ENCODE peak calls at places on chromosome 16, in five cellular contexts. One of them, this sample, is unnamed.

GRCh38 chr16:83389751-83390150 is 418.0 kb upstream of the HSBP1 start:
- DNase-seq in GM23338: no peak
- DNase-seq in pancreas: no peak
- DNase-seq in epithelial cell of esophagus: no peak
- DNase-seq in fibroblast of lung: peak; percentile 69
- DNase-seq in this sample: no peak

GRCh38 chr16:16105646-16106045 is 117.6 kb downstream of the ABCC6 start:
- DNase-seq in fibroblast of lung: no peak
- DNase-seq in epithelial cell of esophagus: no peak
- DNase-seq in pancreas: no peak
- DNase-seq in GM23338: no peak
- DNase-seq in this sample: no peak

GRCh38 chr16:10083301-10083700 is 98.9 kb downstream of the GRIN2A start:
- DNase-seq in fibroblast of lung: no peak
- DNase-seq in GM23338: no peak
- DNase-seq in pancreas: no peak
- DNase-seq in epithelial cell of esophagus: no peak
- DNase-seq in this sample: no peak

GRCh38 chr16:62254847-62255246 is 218.6 kb upstream of the CDH8 start:
- DNase-seq in epithelial cell of esophagus: peak; percentile 68
- DNase-seq in fibroblast of lung: no peak
- DNase-seq in GM23338: no peak
- DNase-seq in pancreas: no peak
- DNase-seq in this sample: no peak

GRCh38 chr16:8866118-8866883 is 2.5 kb downstream of the CARHSP1 start:
- DNase-seq in epithelial cell of esophagus: no peak
- DNase-seq in fibroblast of lung: peak; percentile 31
- DNase-seq in GM23338: peak; percentile 97
- DNase-seq in pancreas: no peak
- DNase-seq in this sample: peak; percentile 34

GRCh38 chr16:87380875-87381274 is 2.7 kb downstream of the FBXO31 start:
- DNase-seq in fibroblast of lung: peak; percentile 23
- DNase-seq in epithelial cell of esophagus: no peak
- DNase-seq in pancreas: no peak
- DNase-seq in GM23338: no peak
- DNase-seq in this sample: peak; percentile 53

GRCh38 chr16:1940273-1941161 is 2.5 kb downstream of the MSRB1 start:
- DNase-seq in pancreas: peak; percentile 90
- DNase-seq in epithelial cell of esophagus: no peak
- DNase-seq in fibroblast of lung: no peak
- DNase-seq in GM23338: no peak
- DNase-seq in this sample: no peak

GRCh38 chr16:50313596-50314483 is 47.5 kb downstream of the ADCY7 start:
- DNase-seq in fibroblast of lung: peak; percentile 76
- DNase-seq in GM23338: no peak
- DNase-seq in epithelial cell of esophagus: peak; percentile 41
- DNase-seq in pancreas: no peak
- DNase-seq in this sample: peak; percentile 76

GRCh38 chr16:49158029-49158642 is 123.5 kb downstream of the CBLN1 start:
- DNase-seq in GM23338: peak; percentile 87
- DNase-seq in epithelial cell of esophagus: peak; percentile 76
- DNase-seq in fibroblast of lung: peak; percentile 4
- DNase-seq in pancreas: no peak
- DNase-seq in this sample: peak; percentile 17

GRCh38 chr16:27313422-27314160 is at the start of gene IL4R:
- DNase-seq in pancreas: peak; percentile 72
- DNase-seq in fibroblast of lung: peak; percentile 75
- DNase-seq in GM23338: peak; percentile 68
- DNase-seq in epithelial cell of esophagus: peak; percentile 49
- DNase-seq in this sample: peak; percentile 83

GRCh38 chr16:30078744-30079143 is 3.0 kb downstream of the PPP4C start:
- DNase-seq in pancreas: no peak
- DNase-seq in epithelial cell of esophagus: no peak
- DNase-seq in GM23338: no peak
- DNase-seq in fibroblast of lung: no peak
- DNase-seq in this sample: no peak

GRCh38 chr16:57531635-57532220 is 4.6 kb downstream of the CCDC102A start:
- DNase-seq in epithelial cell of esophagus: no peak
- DNase-seq in fibroblast of lung: no peak
- DNase-seq in pancreas: no peak
- DNase-seq in GM23338: no peak
- DNase-seq in this sample: no peak

GRCh38 chr16:50324345-50324744 is 44.4 kb downstream of the BRD7 start:
- DNase-seq in fibroblast of lung: no peak
- DNase-seq in pancreas: no peak
- DNase-seq in GM23338: no peak
- DNase-seq in epithelial cell of esophagus: no peak
- DNase-seq in this sample: no peak

GRCh38 chr16:84810518-84811273 is 9.1 kb upstream of the CRISPLD2 start:
- DNase-seq in pancreas: no peak
- DNase-seq in GM23338: no peak
- DNase-seq in epithelial cell of esophagus: no peak
- DNase-seq in fibroblast of lung: peak; percentile 85
- DNase-seq in this sample: peak; percentile 95

GRCh38 chr16:59342669-59343068 is 608.6 kb upstream of the GOT2 start:
- DNase-seq in pancreas: no peak
- DNase-seq in GM23338: peak; percentile 57
- DNase-seq in epithelial cell of esophagus: peak; percentile 21
- DNase-seq in fibroblast of lung: peak; percentile 2
- DNase-seq in this sample: no peak

GRCh38 chr16:51049678-51050378 is 101.2 kb downstream of the SALL1 start:
- DNase-seq in pancreas: no peak
- DNase-seq in GM23338: peak; percentile 25
- DNase-seq in fibroblast of lung: no peak
- DNase-seq in epithelial cell of esophagus: no peak
- DNase-seq in this sample: no peak

GRCh38 chr16:49826515-49826914 is 29.4 kb downstream of the ZNF423 start:
- DNase-seq in fibroblast of lung: no peak
- DNase-seq in GM23338: no peak
- DNase-seq in epithelial cell of esophagus: no peak
- DNase-seq in pancreas: no peak
- DNase-seq in this sample: no peak

GRCh38 chr16:51636913-51637743 is 486.1 kb upstream of the SALL1 start:
- DNase-seq in fibroblast of lung: no peak
- DNase-seq in GM23338: peak; percentile 91
- DNase-seq in pancreas: no peak
- DNase-seq in epithelial cell of esophagus: peak; percentile 95
- DNase-seq in this sample: peak; percentile 43

GRCh38 chr16:15690296-15690695 is 40.3 kb downstream of the NDE1 start:
- DNase-seq in GM23338: no peak
- DNase-seq in pancreas: no peak
- DNase-seq in epithelial cell of esophagus: no peak
- DNase-seq in fibroblast of lung: peak; percentile 52
- DNase-seq in this sample: peak; percentile 37

GRCh38 chr16:57409870-57410585 is 5.5 kb downstream of the CCL17 start:
- DNase-seq in pancreas: no peak
- DNase-seq in fibroblast of lung: no peak
- DNase-seq in epithelial cell of esophagus: peak; percentile 42
- DNase-seq in GM23338: no peak
- DNase-seq in this sample: no peak

GRCh38 chr16:85878875-85879274 is 20.1 kb upstream of the IRF8 start:
- DNase-seq in fibroblast of lung: peak; percentile 69
- DNase-seq in pancreas: no peak
- DNase-seq in epithelial cell of esophagus: peak; percentile 48
- DNase-seq in GM23338: peak; percentile 17
- DNase-seq in this sample: peak; percentile 57

GRCh38 chr16:4880006-4880580 is 32.8 kb downstream of the UBN1 start:
- DNase-seq in fibroblast of lung: no peak
- DNase-seq in pancreas: no peak
- DNase-seq in epithelial cell of esophagus: no peak
- DNase-seq in GM23338: no peak
- DNase-seq in this sample: no peak

GRCh38 chr16:24309222-24309905 is 53.2 kb downstream of the CACNG3 start:
- DNase-seq in epithelial cell of esophagus: peak; percentile 26
- DNase-seq in pancreas: peak; percentile 63
- DNase-seq in GM23338: no peak
- DNase-seq in fibroblast of lung: peak; percentile 67
- DNase-seq in this sample: peak; percentile 25

GRCh38 chr16:72455743-72456659 is 284.0 kb upstream of the PMFBP1 start:
- DNase-seq in fibroblast of lung: no peak
- DNase-seq in GM23338: no peak
- DNase-seq in pancreas: peak; percentile 13
- DNase-seq in epithelial cell of esophagus: peak; percentile 58
- DNase-seq in this sample: no peak

GRCh38 chr16:28977703-28978641 is 3.4 kb downstream of the SPNS1 start:
- DNase-seq in pancreas: no peak
- DNase-seq in GM23338: peak; percentile 81
- DNase-seq in epithelial cell of esophagus: peak; percentile 32
- DNase-seq in fibroblast of lung: no peak
- DNase-seq in this sample: no peak

DNA sequence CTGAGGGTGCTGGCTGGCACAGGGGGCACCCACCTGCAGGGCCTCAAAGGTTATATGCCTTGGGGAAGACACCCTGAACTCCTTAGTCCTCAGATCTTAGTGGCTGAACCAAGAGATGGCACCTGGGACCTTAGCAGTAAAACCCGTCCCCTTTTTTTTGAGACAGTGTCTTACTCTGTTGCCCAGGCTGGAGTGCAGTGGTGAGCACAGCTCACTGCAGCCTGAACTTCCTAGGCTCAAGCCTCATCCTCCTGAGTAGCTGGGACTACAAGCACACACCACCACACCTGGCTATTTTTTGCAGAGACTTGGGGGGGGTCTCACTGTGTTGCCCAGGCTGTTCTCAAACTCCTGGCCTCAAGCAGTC is 237.2 kb downstream of the MRTFB start:
- DNase-seq in fibroblast of lung: no peak
- DNase-seq in GM23338: no peak
- DNase-seq in epithelial cell of esophagus: no peak
- DNase-seq in pancreas: peak; percentile 31
- DNase-seq in this sample: no peak
- H3K4me3 ChIP-seq in fibroblast of lung: no peak overlapping the region
- H3K4me3 ChIP-seq in GM23338: no peak overlapping the region
- H3K4me3 ChIP-seq in epithelial cell of esophagus: no peak overlapping the region
- H3K4me3 ChIP-seq in pancreas: no peak overlapping the region
- H3K4me3 ChIP-seq in this sample: no peak overlapping the region

GRCh38 chr16:78002915-78003538 is 19.3 kb upstream of the CLEC3A start:
- DNase-seq in fibroblast of lung: peak; percentile 83
- DNase-seq in pancreas: peak; percentile 80
- DNase-seq in GM23338: peak; percentile 98
- DNase-seq in epithelial cell of esophagus: peak; percentile 79
- DNase-seq in this sample: peak; percentile 87
- TF ChIP-seq CTCF in fibroblast of lung: peak; percentile 67
- TF ChIP-seq CTCF in pancreas: peak; percentile 66
- TF ChIP-seq CTCF in GM23338: peak; percentile 97
- TF ChIP-seq CTCF in epithelial cell of esophagus: peak; percentile 66
- TF ChIP-seq CTCF in this sample: peak; percentile 82

GRCh38 chr16:88533945-88534641 is 36.1 kb upstream of the ZC3H18 start:
- DNase-seq in epithelial cell of esophagus: peak; percentile 73
- DNase-seq in fibroblast of lung: peak; percentile 48
- DNase-seq in GM23338: peak; percentile 81
- DNase-seq in pancreas: peak; percentile 55
- DNase-seq in this sample: peak; percentile 38

GRCh38 chr16:88531931-88532433 is 38.2 kb upstream of the ZC3H18 start:
- DNase-seq in fibroblast of lung: no peak
- DNase-seq in pancreas: peak; percentile 38
- DNase-seq in epithelial cell of esophagus: no peak
- DNase-seq in GM23338: no peak
- DNase-seq in this sample: no peak

GRCh38 chr16:88531346-88531745 is 38.9 kb upstream of the ZC3H18 start:
- DNase-seq in GM23338: no peak
- DNase-seq in pancreas: no peak
- DNase-seq in epithelial cell of esophagus: no peak
- DNase-seq in fibroblast of lung: no peak
- DNase-seq in this sample: no peak

GRCh38 chr16:88533381-88533831 is 36.8 kb upstream of the ZC3H18 start:
- DNase-seq in fibroblast of lung: peak; percentile 58
- DNase-seq in GM23338: peak; percentile 63
- DNase-seq in pancreas: peak; percentile 34
- DNase-seq in epithelial cell of esophagus: peak; percentile 39
- DNase-seq in this sample: peak; percentile 31

DNA sequence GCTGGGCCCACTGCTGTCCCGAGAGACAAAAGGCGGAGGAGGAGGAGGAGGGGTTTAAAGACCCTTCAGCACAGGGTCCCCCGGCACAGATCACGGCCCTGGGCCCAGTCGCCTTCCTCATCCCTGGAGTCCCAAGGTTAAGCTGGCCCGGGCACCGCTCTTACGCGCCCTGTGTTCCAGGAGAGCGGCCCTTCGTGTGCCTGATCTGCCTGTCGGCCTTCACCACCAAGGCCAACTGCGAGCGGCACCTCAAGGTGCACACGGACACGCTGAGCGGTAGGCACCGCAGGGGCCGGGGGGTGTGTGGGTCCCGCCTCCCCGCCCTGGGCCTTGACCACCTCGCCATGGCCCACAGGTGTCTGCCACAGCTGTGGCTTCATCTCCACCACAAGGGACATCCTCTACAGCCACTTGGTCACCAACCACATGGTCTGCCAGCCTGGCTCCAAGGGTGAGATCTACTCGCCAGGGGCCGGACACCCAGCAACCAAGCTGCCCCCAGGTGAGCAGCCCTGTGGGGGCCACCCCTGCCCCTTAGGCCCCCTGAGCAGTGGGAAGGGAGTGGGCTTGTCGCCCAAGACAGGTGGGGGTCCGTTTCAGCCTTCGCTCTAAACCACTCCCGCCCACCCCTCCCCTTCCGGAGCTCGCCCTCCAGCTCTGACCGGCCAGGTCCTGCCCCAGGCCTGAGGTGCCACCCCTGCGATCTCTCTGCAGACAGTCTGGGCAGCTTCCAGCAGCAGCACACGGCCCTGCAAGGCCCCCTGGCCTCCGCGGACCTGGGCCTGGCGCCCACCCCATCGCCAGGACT is 37.6 kb upstream of the ZC3H18 start:
- DNase-seq in epithelial cell of esophagus: no peak
- DNase-seq in GM23338: no peak
- DNase-seq in fibroblast of lung: no peak
- DNase-seq in pancreas: peak; percentile 38
- DNase-seq in this sample: no peak
- H3K4me3 ChIP-seq in epithelial cell of esophagus: no peak overlapping the region
- H3K4me3 ChIP-seq in GM23338: peak overlapping the region; percentile 57
- H3K4me3 ChIP-seq in fibroblast of lung: peak overlapping the region; percentile 46
- H3K4me3 ChIP-seq in pancreas: no peak overlapping the region
- H3K4me3 ChIP-seq in this sample: no peak overlapping the region

DNA sequence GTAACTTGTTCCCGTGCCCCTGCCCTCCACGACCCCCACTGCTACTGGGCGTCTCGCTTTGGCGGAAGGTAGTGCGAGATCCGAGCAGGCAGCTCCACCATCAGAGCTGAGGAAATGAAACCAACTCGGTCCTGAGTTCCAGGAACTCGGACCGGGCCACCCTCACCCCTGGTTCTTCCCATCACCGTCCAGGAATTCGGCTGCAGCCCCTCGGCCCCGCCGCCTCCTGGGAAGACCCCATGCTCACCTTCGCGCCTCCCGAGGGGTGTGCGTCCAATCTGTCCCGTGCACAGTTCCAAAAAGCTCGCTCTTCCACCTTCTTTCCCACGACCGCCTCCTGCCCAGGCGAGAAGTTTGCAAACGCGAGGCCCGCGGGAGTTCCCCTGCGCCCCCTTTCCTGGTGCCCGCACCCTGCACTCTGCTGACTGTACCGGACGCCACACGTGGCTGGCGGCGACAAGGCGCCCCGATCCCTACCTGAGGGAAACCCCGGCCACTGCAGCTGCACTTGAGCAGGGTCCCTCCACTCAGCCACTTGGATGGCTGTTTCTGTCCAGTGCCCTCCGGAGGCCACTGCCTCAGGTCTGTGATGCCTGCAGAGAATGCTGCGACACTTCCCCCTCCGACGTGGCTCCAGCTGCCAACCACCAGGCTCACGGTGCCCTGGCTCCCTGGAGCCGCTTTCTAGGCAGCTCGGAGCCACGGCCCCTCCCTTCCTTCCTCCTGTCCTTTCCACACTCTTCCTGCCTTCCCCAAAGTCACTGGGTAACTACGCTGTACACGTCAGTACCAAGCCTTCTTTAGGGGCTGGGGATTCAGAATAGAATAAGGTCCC is at the start of gene MLKL:
- DNase-seq in fibroblast of lung: peak; percentile 54
- DNase-seq in epithelial cell of esophagus: peak; percentile 62
- DNase-seq in pancreas: peak; percentile 66
- DNase-seq in GM23338: peak; percentile 77
- DNase-seq in this sample: peak; percentile 55
- TF ChIP-seq CTCF in fibroblast of lung: no peak
- TF ChIP-seq CTCF in epithelial cell of esophagus: no peak
- TF ChIP-seq CTCF in pancreas: no peak
- TF ChIP-seq CTCF in GM23338: peak; percentile 7
- TF ChIP-seq CTCF in this sample: no peak

This sample was measured in fibroblast of mammary gland.